ENCODE peak calls at places on chromosomes 1 and 21, in seven cellular contexts. I, V, J, O, X, F and K are unnamed samples.
A peak's percentile ranks its signal among the peaks of the same experiment; 100 is the strongest.

GRCh38 chr1:179337343-179337742 is 28.4 kb upstream of the AXDND1 start:
- DNase-seq in I (no peak), V (no peak), J (no peak), O (no peak), X (no peak), F (peak; percentile 50), K (no peak)

GRCh38 chr1:202553560-202554038 is 156.7 kb downstream of the SYT2 start:
- DNase-seq in I (no peak), V (peak; percentile 67), J (no peak), O (peak; percentile 79), X (no peak), F (no peak), K (peak; percentile 74)

GRCh38 chr1:224431726-224432125 is 2.9 kb downstream of the WDR26 start:
- DNase-seq in I (no peak), V (no peak), J (no peak), O (no peak), X (no peak), F (no peak), K (no peak)

GRCh38 chr1:197675475-197676324 is 99.6 kb downstream of the DENND1B start:
- DNase-seq in I (no peak), V (peak; percentile 22), J (no peak), O (no peak), X (no peak), F (no peak), K (peak; percentile 33)

GRCh38 chr1:31576743-31577455 is 584 bp downstream of the TINAGL1 start:
- DNase-seq in I (no peak), V (no peak), J (no peak), O (no peak), X (peak; percentile 54), F (no peak), K (no peak)

GRCh38 chr1:77687519-77687906 is 5.1 kb upstream of the ZZZ3 start:
- DNase-seq in I (peak; percentile 91), V (no peak), J (peak; percentile 52), O (peak; percentile 95), X (peak; percentile 70), F (peak; percentile 31), K (peak; percentile 49)

GRCh38 chr1:116151739-116152576 is 40.8 kb downstream of the MAB21L3 start:
- DNase-seq in I (peak; percentile 82), V (peak; percentile 51), J (peak; percentile 68), O (peak; percentile 84), X (peak; percentile 89), F (peak; percentile 58), K (peak; percentile 80)

GRCh38 chr1:64539808-64540207 is 69.9 kb downstream of the CACHD1 start:
- DNase-seq in I (no peak), V (peak; percentile 35), J (no peak), O (no peak), X (no peak), F (no peak), K (no peak)

GRCh38 chr1:231421616-231421970 is 494 bp downstream of the EGLN1 start:
- DNase-seq in I (peak; percentile 47), V (peak; percentile 43), J (no peak), O (no peak), X (peak; percentile 71), F (no peak), K (peak; percentile 65)

GRCh38 chr1:210978316-210978993 is 155.5 kb downstream of the KCNH1 start:
- DNase-seq in I (no peak), V (no peak), J (no peak), O (no peak), X (no peak), F (no peak), K (no peak)

GRCh38 chr1:27366411-27367159 is at the start of gene MAP3K6:
- DNase-seq in I (peak; percentile 82), V (peak; percentile 59), J (peak; percentile 63), O (peak; percentile 91), X (peak; percentile 85), F (peak; percentile 77), K (peak; percentile 81)

GRCh38 chr1:188715566-188715965 is 1762.1 kb downstream of the BRINP3 start:
- DNase-seq in I (no peak), V (no peak), J (no peak), O (peak; percentile 29), X (no peak), F (no peak), K (no peak)

GRCh38 chr21:25273945-25274344 is 333.3 kb downstream of the MRPL39 start:
- DNase-seq in I (no peak), V (no peak), J (no peak), O (no peak), X (no peak), F (no peak), K (no peak)

GRCh38 chr1:117895482-117896114 is 33.8 kb downstream of the GDAP2 start:
- DNase-seq in I (peak; percentile 28), V (peak; percentile 92), J (peak; percentile 55), O (peak; percentile 64), X (peak; percentile 64), F (peak; percentile 57), K (peak; percentile 80)

GRCh38 chr1:192817202-192817601 is 8.4 kb downstream of the RGS2 start:
- DNase-seq in I (no peak), V (no peak), J (no peak), O (no peak), X (no peak), F (no peak), K (no peak)

GRCh38 chr1:193104496-193104905 is 713 bp downstream of the GLRX2 start:
- DNase-seq in I (peak; percentile 52), V (peak; percentile 56), J (no peak), O (peak; percentile 77), X (peak; percentile 54), F (peak; percentile 64), K (no peak)

GRCh38 chr1:238071061-238071460 is 180.3 kb upstream of the ZP4 start:
- DNase-seq in I (no peak), V (no peak), J (no peak), O (no peak), X (no peak), F (no peak), K (no peak)

GRCh38 chr1:24966724-24967346 is 36.8 kb upstream of the RUNX3 start:
- DNase-seq in I (no peak), V (peak; percentile 93), J (no peak), O (peak; percentile 67), X (no peak), F (peak; percentile 11), K (peak; percentile 92)

GRCh38 chr1:201013031-201013485 is 10.5 kb downstream of the KIF21B start:
- DNase-seq in I (no peak), V (no peak), J (no peak), O (no peak), X (no peak), F (no peak), K (no peak)

GRCh38 chr1:201007481-201007880 is 16.0 kb downstream of the KIF21B start:
- DNase-seq in I (no peak), V (no peak), J (no peak), O (no peak), X (no peak), F (no peak), K (no peak)

GRCh38 chr1:201008666-201009360 is 14.7 kb downstream of the KIF21B start:
- DNase-seq in I (no peak), V (no peak), J (no peak), O (peak; percentile 57), X (no peak), F (no peak), K (no peak)

GRCh38 chr1:201011616-201012015 is 11.9 kb downstream of the KIF21B start:
- DNase-seq in I (no peak), V (no peak), J (no peak), O (no peak), X (no peak), F (no peak), K (no peak)

GRCh38 chr1:201009967-201010645 is 13.4 kb downstream of the KIF21B start:
- DNase-seq in I (peak; percentile 54), V (no peak), J (peak; percentile 61), O (peak; percentile 79), X (no peak), F (no peak), K (no peak)
- H3K23ac ChIP-seq in I (no peak overlapping the region), V (no peak overlapping the region), J (no peak overlapping the region), O (no peak overlapping the region), X (no peak overlapping the region), F (no peak overlapping the region), K (no peak overlapping the region)

DNA sequence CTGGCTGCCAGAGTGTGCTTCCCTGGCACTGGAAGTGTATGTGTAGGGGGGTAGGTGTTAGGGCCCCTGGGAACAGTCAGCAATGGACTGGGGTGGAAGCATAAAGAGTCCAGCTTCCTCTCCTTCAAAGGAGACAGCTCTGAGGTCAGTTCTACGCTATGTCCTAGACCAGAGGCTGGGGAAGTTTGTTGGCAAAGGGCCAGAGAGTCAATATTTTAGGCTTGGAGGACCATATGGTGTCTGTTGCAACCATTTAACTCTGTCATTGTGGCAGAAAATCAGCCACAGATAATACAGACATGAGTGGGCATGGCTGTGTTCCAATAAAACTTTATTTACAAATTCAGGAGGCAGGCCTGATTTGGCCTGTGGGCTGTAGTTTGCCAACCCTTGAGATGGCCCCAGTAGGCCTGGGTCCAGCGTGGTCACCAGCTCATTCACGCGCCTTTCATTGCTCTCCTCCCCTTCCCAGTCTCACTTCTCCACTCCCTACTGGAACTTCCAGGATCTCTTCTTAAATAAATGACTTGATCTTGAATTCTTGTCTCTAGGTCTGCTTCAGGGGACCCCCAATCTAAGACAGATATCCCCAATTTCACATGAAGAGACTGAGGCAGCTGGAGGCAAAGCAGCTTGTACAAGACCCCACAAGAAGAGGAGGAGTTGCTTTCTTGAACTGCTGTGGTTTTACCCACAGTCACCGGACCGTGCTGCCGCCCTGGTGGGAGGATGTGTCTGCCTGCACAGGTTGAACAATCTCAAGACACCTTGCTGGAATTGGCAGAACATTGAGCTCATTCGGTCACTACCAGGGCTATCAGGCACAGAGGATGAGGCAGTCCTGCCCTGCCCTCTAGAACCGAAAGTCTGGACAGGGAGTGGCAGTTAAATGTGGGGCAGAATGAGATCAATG is 162.4 kb upstream of the POU3F1 start:
- DNase-seq in I (no peak), V (no peak), J (no peak), O (no peak), X (no peak), F (no peak), K (no peak)
- H3K23ac ChIP-seq in I (no peak overlapping the region), V (no peak overlapping the region), J (no peak overlapping the region), O (no peak overlapping the region), X (no peak overlapping the region), F (no peak overlapping the region), K (no peak overlapping the region)

GRCh38 chr1:18302788-18303413 is 177.8 kb upstream of the KLHDC7A start:
- DNase-seq in I (peak; percentile 58), V (no peak), J (no peak), O (peak; percentile 32), X (peak; percentile 84), F (no peak), K (no peak)
- H3K23ac ChIP-seq in I (no peak overlapping the region), V (no peak overlapping the region), J (no peak overlapping the region), O (no peak overlapping the region), X (no peak overlapping the region), F (no peak overlapping the region), K (no peak overlapping the region)

GRCh38 chr1:177890459-177890858 is 79.4 kb downstream of the SEC16B start:
- DNase-seq in I (no peak), V (no peak), J (no peak), O (no peak), X (no peak), F (no peak), K (no peak)

GRCh38 chr1:177883581-177883980 is 86.3 kb downstream of the SEC16B start:
- DNase-seq in I (no peak), V (no peak), J (no peak), O (no peak), X (no peak), F (no peak), K (no peak)

GRCh38 chr1:177884499-177885021 is 85.3 kb downstream of the SEC16B start:
- DNase-seq in I (no peak), V (no peak), J (no peak), O (no peak), X (no peak), F (no peak), K (no peak)
- H3K23ac ChIP-seq in I (no peak overlapping the region), V (no peak overlapping the region), J (no peak overlapping the region), O (no peak overlapping the region), X (no peak overlapping the region), F (no peak overlapping the region), K (no peak overlapping the region)

GRCh38 chr21:23045955-23046354 is 2047.7 kb downstream of the NCAM2 start:
- DNase-seq in I (no peak), V (no peak), J (no peak), O (no peak), X (no peak), F (no peak), K (no peak)
- H3K23ac ChIP-seq in I (no peak overlapping the region), V (no peak overlapping the region), J (no peak overlapping the region), O (no peak overlapping the region), X (no peak overlapping the region), F (no peak overlapping the region), K (no peak overlapping the region)